ENCODE peak calls at places on chromosome 22, in seven cellular contexts. X, V, J, M, U, W and C are unnamed samples.

GRCh38 chr22:48739348-48740085 is 1088.2 kb downstream of the BRD1 start:
- DNase-seq in X (no peak), V (no peak), J (no peak), M (no peak), U (no peak), W (no peak), C (no peak)

GRCh38 chr22:45216133-45217003 is 24.3 kb downstream of the KIAA0930 start:
- DNase-seq in X (peak), V (no peak), J (no peak), M (no peak), U (no peak), W (no peak), C (no peak)

GRCh38 chr22:47295226-47295901 is 532.9 kb downstream of the TBC1D22A start:
- DNase-seq in X (no peak), V (no peak), J (no peak), M (no peak), U (no peak), W (no peak), C (no peak)

GRCh38 chr22:44570476-44571445 is 72.7 kb upstream of the RTL6 start:
- DNase-seq in X (no peak), V (no peak), J (no peak), M (no peak), U (no peak), W (no peak), C (no peak)

GRCh38 chr22:30947821-30948454 is 20.6 kb downstream of the MORC2 start:
- DNase-seq in X (peak), V (no peak), J (peak), M (peak), U (no peak), W (no peak), C (peak)

GRCh38 chr22:38657248-38657909 is 941 bp downstream of the CBY1 start:
- DNase-seq in X (peak), V (no peak), J (peak), M (peak), U (no peak), W (no peak), C (peak)

GRCh38 chr22:43114958-43115357 is 4.4 kb downstream of the BIK start:
- DNase-seq in X (no peak), V (no peak), J (peak), M (no peak), U (no peak), W (no peak), C (no peak)

GRCh38 chr22:45101828-45102227 is 61.9 kb upstream of the NUP50 start:
- DNase-seq in X (peak), V (no peak), J (peak), M (peak), U (no peak), W (no peak), C (peak)

GRCh38 chr22:17102297-17102667 is 17.5 kb downstream of the IL17RA start:
- DNase-seq in X (no peak), V (no peak), J (no peak), M (no peak), U (no peak), W (no peak), C (no peak)

GRCh38 chr22:45446216-45446615 is 32.7 kb downstream of the RIBC2 start:
- DNase-seq in X (no peak), V (no peak), J (no peak), M (no peak), U (no peak), W (no peak), C (no peak)

GRCh38 chr22:17436382-17436951 is 67.2 kb downstream of the CECR2 start:
- DNase-seq in X (no peak), V (no peak), J (no peak), M (no peak), U (no peak), W (no peak), C (no peak)

GRCh38 chr22:23970201-23970641 is 3.5 kb downstream of the DDTL start:
- DNase-seq in X (no peak), V (no peak), J (no peak), M (no peak), U (no peak), W (no peak), C (no peak)

GRCh38 chr22:42364641-42365336 is 67.4 kb downstream of the NFAM1 start:
- DNase-seq in X (peak), V (no peak), J (no peak), M (peak), U (no peak), W (no peak), C (no peak)

GRCh38 chr22:46068908-46069481 is 81.3 kb upstream of the PPARA start:
- DNase-seq in X (no peak), V (no peak), J (peak), M (peak), U (no peak), W (no peak), C (peak)

GRCh38 chr22:35109613-35110012 is 43.7 kb downstream of the ISX start:
- DNase-seq in X (no peak), V (no peak), J (no peak), M (no peak), U (no peak), W (no peak), C (no peak)

GRCh38 chr22:38490915-38491314 is 15.2 kb downstream of the DDX17 start:
- DNase-seq in X (peak), V (no peak), J (no peak), M (peak), U (no peak), W (no peak), C (no peak)

GRCh38 chr22:32820131-32820882 is 18.8 kb downstream of the TIMP3 start:
- DNase-seq in X (no peak), V (no peak), J (no peak), M (no peak), U (no peak), W (no peak), C (peak)

GRCh38 chr22:21761086-21761485 is 25.5 kb upstream of the YPEL1 start:
- DNase-seq in X (no peak), V (no peak), J (no peak), M (no peak), U (no peak), W (no peak), C (no peak)

GRCh38 chr22:38271927-38272372 is 860 bp downstream of the TMEM184B start:
- DNase-seq in X (no peak), V (no peak), J (peak), M (no peak), U (no peak), W (no peak), C (peak)

GRCh38 chr22:38081941-38082828 is 1.8 kb downstream of the SLC16A8 start:
- DNase-seq in X (no peak), V (no peak), J (no peak), M (no peak), U (no peak), W (no peak), C (no peak)

GRCh38 chr22:27100789-27101188 is 443.4 kb downstream of the MIAT start:
- DNase-seq in X (peak), V (no peak), J (no peak), M (peak), U (no peak), W (no peak), C (peak)

GRCh38 chr22:27405672-27406388 is 395.7 kb downstream of the MN1 start:
- DNase-seq in X (no peak), V (no peak), J (peak), M (peak), U (no peak), W (no peak), C (peak)

GRCh38 chr22:26629988-26630761 is 8.4 kb downstream of the CRYBA4 start:
- DNase-seq in X (no peak), V (no peak), J (no peak), M (no peak), U (no peak), W (no peak), C (no peak)

GRCh38 chr22:49673048-49673447 is 154.6 kb downstream of the BRD1 start:
- DNase-seq in X (no peak), V (no peak), J (no peak), M (no peak), U (no peak), W (no peak), C (no peak)

GRCh38 chr22:23233746-23234408 is 53.6 kb downstream of the BCR start:
- DNase-seq in X (peak), V (no peak), J (peak), M (peak), U (no peak), W (no peak), C (no peak)

GRCh38 chr22:46797355-46797754 is 34.9 kb downstream of the TBC1D22A start:
- DNase-seq in X (peak), V (no peak), J (peak), M (no peak), U (no peak), W (no peak), C (peak)

GRCh38 chr22:32175751-32176644 is 16.9 kb upstream of the C22orf42 start:
- DNase-seq in X (no peak), V (no peak), J (no peak), M (no peak), U (no peak), W (no peak), C (no peak)

GRCh38 chr22:46073683-46074504 is 76.4 kb upstream of the PPARA start:
- DNase-seq in X (no peak), V (no peak), J (no peak), M (peak), U (no peak), W (no peak), C (peak)

GRCh38 chr22:26660961-26661578 is 3.7 kb downstream of the MIAT start:
- DNase-seq in X (no peak), V (no peak), J (no peak), M (no peak), U (no peak), W (no peak), C (no peak)

GRCh38 chr22:22593964-22594656 is 35.0 kb upstream of the PRAME start:
- DNase-seq in X (peak), V (no peak), J (peak), M (peak), U (peak), W (peak), C (peak)

GRCh38 chr22:46951973-46952372 is 189.5 kb downstream of the TBC1D22A start:
- DNase-seq in X (no peak), V (no peak), J (no peak), M (no peak), U (no peak), W (no peak), C (no peak)

GRCh38 chr22:42286205-42286604 is 15.8 kb upstream of the TCF20 start:
- DNase-seq in X (no peak), V (no peak), J (no peak), M (no peak), U (no peak), W (no peak), C (no peak)

GRCh38 chr22:41132555-41132954 is 40.2 kb downstream of the EP300 start:
- DNase-seq in X (no peak), V (no peak), J (no peak), M (peak), U (no peak), W (no peak), C (no peak)

GRCh38 chr22:44159230-44159629 is 21.5 kb upstream of the PARVG start:
- DNase-seq in X (no peak), V (no peak), J (no peak), M (no peak), U (no peak), W (no peak), C (no peak)

GRCh38 chr22:22082960-22083359 is 100.4 kb upstream of the TOP3B start:
- DNase-seq in X (no peak), V (no peak), J (no peak), M (no peak), U (no peak), W (no peak), C (no peak)

GRCh38 chr22:39293766-39294368 is 25.6 kb downstream of the RPL3 start:
- DNase-seq in X (no peak), V (no peak), J (peak), M (no peak), U (no peak), W (no peak), C (no peak)

GRCh38 chr22:43466710-43467109 is 54.9 kb downstream of the MPPED1 start:
- DNase-seq in X (no peak), V (no peak), J (no peak), M (no peak), U (no peak), W (no peak), C (no peak)